ENCODE peak calls at places on chromosomes 4 and X, in ten cellular contexts. A, B, Z, N, H, R, Y, P, M and F are unnamed samples.

GRCh38 chr4:13530823-13531608 is 13.3 kb downstream of the NKX3-2 start:
- DNase-seq in R (peak), P (peak), H (no peak), Y (peak), B (no peak), M (no peak), Z (no peak), A (no peak), N (peak), F (no peak)

GRCh38 chr4:187908079-187908501 is 87.5 kb upstream of the ZFP42 start:
- DNase-seq in A (no peak), P (no peak), R (no peak), Y (no peak), Z (no peak), B (peak), M (no peak), H (no peak), N (no peak), F (no peak)

GRCh38 chr4:123516576-123516975 is 120.0 kb downstream of the SPRY1 start:
- DNase-seq in Y (no peak), H (no peak), N (no peak), M (no peak), A (no peak), Z (no peak), B (no peak), R (no peak), P (no peak), F (no peak)

GRCh38 chr4:73828945-73829344 is 7.5 kb upstream of the CXCL6 start:
- DNase-seq in B (peak), A (no peak), M (no peak), Z (no peak), R (no peak), H (no peak), Y (no peak), N (no peak), P (no peak), F (no peak)

GRCh38 chr4:55030606-55031005 is 94.8 kb downstream of the KDR start:
- DNase-seq in Y (no peak), M (no peak), N (no peak), A (no peak), B (peak), Z (no peak), R (no peak), H (peak), P (no peak), F (no peak)

GRCh38 chr4:74751856-74752255 is 42.5 kb downstream of the BTC start:
- DNase-seq in Z (no peak), M (no peak), N (no peak), H (no peak), A (no peak), R (no peak), Y (no peak), B (no peak), P (no peak), F (no peak)

GRCh38 chrX:16484338-16484737 is 165.6 kb upstream of the S100G start:
- DNase-seq in H (no peak), Y (peak), N (no peak), Z (peak), B (peak), P (no peak), R (no peak), M (no peak), A (no peak), F (no peak)

GRCh38 chrX:78102100-78102499 is 1.9 kb upstream of the PGK1 start:
- DNase-seq in H (no peak), M (no peak), P (no peak), Y (no peak), B (peak), N (no peak), Z (no peak), R (no peak), A (no peak), F (no peak)

GRCh38 chrX:154486396-154487207 is at the start of gene UBL4A:
- DNase-seq in H (peak), A (peak), P (peak), N (peak), Y (peak), M (peak), B (peak), Z (peak), R (peak), F (peak)

GRCh38 chr4:101693842-101694398 is 96.6 kb upstream of the BANK1 start:
- DNase-seq in A (no peak), N (peak), P (no peak), B (no peak), Z (no peak), H (peak), R (no peak), M (no peak), Y (no peak), F (no peak)

GRCh38 chr4:186037692-186038658 is 31.0 kb upstream of the TLR3 start:
- DNase-seq in B (peak), H (peak), A (no peak), Y (peak), M (no peak), R (peak), P (peak), N (peak), Z (peak), F (peak)

GRCh38 chr4:86934147-86934771 is 552 bp upstream of the AFF1 start:
- DNase-seq in Z (peak), R (peak), N (no peak), Y (no peak), H (peak), A (no peak), B (peak), M (no peak), P (peak), F (peak)

GRCh38 chrX:134999469-134999868 is 8.7 kb downstream of the SMIM10 start:
- DNase-seq in H (peak), N (peak), P (no peak), R (peak), A (no peak), Z (no peak), M (no peak), B (peak), Y (peak), F (no peak)